ENCODE peak calls at places on chromosomes 16 and 17, in five cellular contexts. One of them, this sample, is unnamed. For H3K4me1, the result is how much of the 10 kb centered on the place peaks cover.

GRCh38 chr17:38705803-38706624 is 941 bp downstream of the MLLT6 start:
- DNase-seq in HCT116: no peak
- DNase-seq in H1: no peak
- DNase-seq in K562: no peak
- DNase-seq in HepG2: peak
- DNase-seq in this sample: no peak

GRCh38 chr16:76668207-76668725 is 391.1 kb downstream of the CNTNAP4 start:
- DNase-seq in HepG2: peak
- DNase-seq in K562: peak
- DNase-seq in H1: no peak
- DNase-seq in HCT116: no peak
- DNase-seq in this sample: no peak

GRCh38 chr16:23082161-23082788 is 67.0 kb downstream of the USP31 start:
- DNase-seq in HCT116: no peak
- DNase-seq in HepG2: peak
- DNase-seq in K562: no peak
- DNase-seq in H1: no peak
- DNase-seq in this sample: no peak

GRCh38 chr17:38459556-38459955 is 31.3 kb downstream of the ARHGAP23 start:
- DNase-seq in H1: no peak
- DNase-seq in K562: no peak
- DNase-seq in HepG2: no peak
- DNase-seq in HCT116: no peak
- DNase-seq in this sample: no peak

GRCh38 chr16:29926675-29927522 is 873 bp upstream of the KCTD13 start:
- DNase-seq in HepG2: peak
- DNase-seq in HCT116: no peak
- DNase-seq in K562: no peak
- DNase-seq in H1: no peak
- DNase-seq in this sample: no peak

GRCh38 chr17:57735707-57736106 is 9.4 kb downstream of the CCDC182 start:
- DNase-seq in H1: no peak
- DNase-seq in HepG2: peak
- DNase-seq in K562: no peak
- DNase-seq in HCT116: peak
- DNase-seq in this sample: no peak

GRCh38 chr17:43671075-43671692 is 9.5 kb upstream of the MEOX1 start:
- DNase-seq in K562: no peak
- DNase-seq in HCT116: no peak
- DNase-seq in H1: no peak
- DNase-seq in HepG2: no peak
- DNase-seq in this sample: peak

GRCh38 chr17:35879748-35880654 is at the start of gene CCL5:
- DNase-seq in H1: no peak
- DNase-seq in HepG2: no peak
- DNase-seq in K562: no peak
- DNase-seq in HCT116: no peak
- DNase-seq in this sample: peak

GRCh38 chr17:79990051-79990592 is 45.5 kb downstream of the TBC1D16 start:
- DNase-seq in HCT116: no peak
- DNase-seq in K562: no peak
- DNase-seq in H1: no peak
- DNase-seq in HepG2: peak
- DNase-seq in this sample: no peak

GRCh38 chr17:34762078-34762477 is 182.7 kb downstream of the TMEM132E start:
- DNase-seq in H1: no peak
- DNase-seq in K562: no peak
- DNase-seq in HepG2: no peak
- DNase-seq in HCT116: no peak
- DNase-seq in this sample: no peak
- TF ChIP-seq JUND in H1: no peak
- TF ChIP-seq JUND in K562: no peak
- TF ChIP-seq JUND in HepG2: no peak
- TF ChIP-seq JUND in HCT116: no peak
- TF ChIP-seq JUND in this sample: no peak

GRCh38 chr16:56551796-56552738 is 12.8 kb upstream of the MT4 start:
- DNase-seq in HCT116: no peak
- DNase-seq in HepG2: peak
- DNase-seq in K562: no peak
- DNase-seq in H1: no peak
- DNase-seq in this sample: no peak

GRCh38 chr16:56547949-56548567 is 16.8 kb upstream of the MT4 start:
- DNase-seq in HepG2: no peak
- DNase-seq in HCT116: no peak
- DNase-seq in H1: no peak
- DNase-seq in K562: no peak
- DNase-seq in this sample: no peak

GRCh38 chr16:56554441-56554840 is 10.4 kb upstream of the MT4 start:
- DNase-seq in HCT116: no peak
- DNase-seq in K562: no peak
- DNase-seq in HepG2: no peak
- DNase-seq in H1: no peak
- DNase-seq in this sample: no peak

GRCh38 chr16:56547120-56547948 is 17.5 kb upstream of the MT4 start:
- DNase-seq in HCT116: no peak
- DNase-seq in HepG2: no peak
- DNase-seq in K562: no peak
- DNase-seq in H1: peak
- DNase-seq in this sample: no peak

GRCh38 chr16:56549744-56550385 is 15.0 kb upstream of the MT4 start:
- DNase-seq in HCT116: no peak
- DNase-seq in K562: no peak
- DNase-seq in H1: no peak
- DNase-seq in HepG2: no peak
- DNase-seq in this sample: no peak
- TF ChIP-seq POLR2A in HCT116: no peak
- TF ChIP-seq POLR2A in K562: no peak
- TF ChIP-seq POLR2A in H1: no peak
- TF ChIP-seq POLR2A in HepG2: no peak
- TF ChIP-seq POLR2A in this sample: no peak

GRCh38 chr17:78355701-78356100 is 4.2 kb downstream of the SOCS3 start:
- DNase-seq in HCT116: no peak
- DNase-seq in H1: no peak
- DNase-seq in HepG2: no peak
- DNase-seq in K562: no peak
- DNase-seq in this sample: no peak

GRCh38 chr17:78358538-78359215 is 1.2 kb downstream of the SOCS3 start:
- DNase-seq in HCT116: no peak
- DNase-seq in K562: no peak
- DNase-seq in H1: no peak
- DNase-seq in HepG2: no peak
- DNase-seq in this sample: no peak

GRCh38 chr17:78357687-78358537 is 2.0 kb downstream of the SOCS3 start:
- DNase-seq in K562: no peak
- DNase-seq in HepG2: no peak
- DNase-seq in HCT116: no peak
- DNase-seq in H1: no peak
- DNase-seq in this sample: no peak

GRCh38 chr17:78356163-78356713 is 3.6 kb downstream of the SOCS3 start:
- DNase-seq in H1: peak
- DNase-seq in HCT116: no peak
- DNase-seq in K562: no peak
- DNase-seq in HepG2: no peak
- DNase-seq in this sample: peak

GRCh38 chr17:78357177-78357586 is 2.7 kb downstream of the SOCS3 start:
- DNase-seq in HCT116: no peak
- DNase-seq in H1: no peak
- DNase-seq in HepG2: no peak
- DNase-seq in K562: no peak
- DNase-seq in this sample: no peak
- H3K4me1 ChIP-seq in HCT116: half or more
- H3K4me1 ChIP-seq in H1: under half
- H3K4me1 ChIP-seq in HepG2: half or more
- H3K4me1 ChIP-seq in K562: under half
- H3K4me1 ChIP-seq in this sample: under half

DNA sequence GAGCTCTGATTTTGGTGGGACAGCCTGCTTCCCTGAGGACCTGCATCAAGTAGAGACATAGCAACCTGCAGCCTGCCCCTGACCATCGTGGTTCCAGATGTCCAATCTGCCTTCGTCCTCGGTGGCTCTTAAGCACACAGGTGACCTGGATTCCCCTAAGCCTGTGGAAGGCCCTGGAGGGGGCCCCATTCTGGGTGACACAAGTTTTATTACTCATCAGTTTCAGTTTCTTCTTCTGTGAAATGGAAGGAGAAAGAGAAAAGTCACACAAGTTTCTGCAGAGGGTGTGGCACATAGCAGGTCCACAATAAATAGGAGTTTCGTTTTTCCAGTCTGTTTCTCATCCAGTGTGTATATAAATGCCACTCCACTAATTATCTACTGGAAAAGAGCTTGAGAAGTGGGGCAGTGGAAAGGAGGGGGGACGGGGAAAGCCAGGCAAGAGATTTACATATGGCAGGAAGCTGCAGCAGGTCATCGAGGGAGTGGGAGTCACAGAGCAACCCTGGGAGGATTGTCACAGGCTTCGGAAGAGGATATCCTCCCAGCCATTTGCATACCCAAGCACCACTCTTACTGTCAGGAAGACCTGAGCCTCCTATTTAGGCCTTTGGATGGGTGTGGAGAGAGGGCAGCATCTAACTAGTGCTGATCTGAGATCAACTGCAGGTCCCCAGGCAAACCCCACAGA is 10.0 kb upstream of the NOS2 start:
- DNase-seq in H1: no peak
- DNase-seq in K562: no peak
- DNase-seq in HepG2: no peak
- DNase-seq in HCT116: no peak
- DNase-seq in this sample: peak
- TF ChIP-seq JUND in H1: no peak
- TF ChIP-seq JUND in K562: no peak
- TF ChIP-seq JUND in HepG2: no peak
- TF ChIP-seq JUND in HCT116: no peak
- TF ChIP-seq JUND in this sample: no peak

GRCh38 chr16:81143921-81144471 is 47.8 kb upstream of the GCSH start:
- DNase-seq in H1: no peak
- DNase-seq in HCT116: peak
- DNase-seq in HepG2: peak
- DNase-seq in K562: no peak
- DNase-seq in this sample: no peak
- TF ChIP-seq POLR2A in H1: no peak
- TF ChIP-seq POLR2A in HCT116: no peak
- TF ChIP-seq POLR2A in HepG2: no peak
- TF ChIP-seq POLR2A in K562: no peak
- TF ChIP-seq POLR2A in this sample: no peak

GRCh38 chr17:28405632-28406477 is at the start of gene SLC46A1:
- DNase-seq in HCT116: no peak
- DNase-seq in K562: peak
- DNase-seq in HepG2: peak
- DNase-seq in H1: no peak
- DNase-seq in this sample: no peak
- H3K4me1 ChIP-seq in HCT116: under half
- H3K4me1 ChIP-seq in K562: under half
- H3K4me1 ChIP-seq in HepG2: under half
- H3K4me1 ChIP-seq in H1: under half
- H3K4me1 ChIP-seq in this sample: under half

GRCh38 chr16:55613578-55614333 is 42.0 kb upstream of the SLC6A2 start:
- DNase-seq in K562: no peak
- DNase-seq in H1: no peak
- DNase-seq in HCT116: no peak
- DNase-seq in HepG2: no peak
- DNase-seq in this sample: no peak

DNA sequence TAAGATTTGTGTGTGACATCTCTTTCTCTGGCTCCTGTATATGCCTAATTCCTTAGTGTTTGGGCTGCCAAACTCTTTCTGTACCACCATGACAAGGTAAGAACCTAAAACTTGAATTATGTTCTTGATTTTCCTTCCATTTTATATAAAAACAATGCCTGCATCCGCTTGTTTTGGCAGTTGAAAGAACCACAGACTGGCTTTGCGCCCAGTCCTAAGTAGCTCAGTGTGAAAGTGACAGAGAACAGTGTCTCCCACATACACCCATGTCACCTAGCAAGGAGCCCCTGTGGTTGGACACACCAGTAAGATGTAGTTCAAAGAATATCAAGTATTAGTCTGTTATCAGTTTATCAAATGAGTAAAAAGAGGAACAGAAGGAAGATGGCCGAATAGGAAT is 40.7 kb upstream of the SLC6A2 start:
- DNase-seq in HepG2: no peak
- DNase-seq in HCT116: no peak
- DNase-seq in H1: no peak
- DNase-seq in K562: no peak
- DNase-seq in this sample: no peak
- TF ChIP-seq JUND in HepG2: no peak
- TF ChIP-seq JUND in HCT116: no peak
- TF ChIP-seq JUND in H1: no peak
- TF ChIP-seq JUND in K562: no peak
- TF ChIP-seq JUND in this sample: no peak

DNA sequence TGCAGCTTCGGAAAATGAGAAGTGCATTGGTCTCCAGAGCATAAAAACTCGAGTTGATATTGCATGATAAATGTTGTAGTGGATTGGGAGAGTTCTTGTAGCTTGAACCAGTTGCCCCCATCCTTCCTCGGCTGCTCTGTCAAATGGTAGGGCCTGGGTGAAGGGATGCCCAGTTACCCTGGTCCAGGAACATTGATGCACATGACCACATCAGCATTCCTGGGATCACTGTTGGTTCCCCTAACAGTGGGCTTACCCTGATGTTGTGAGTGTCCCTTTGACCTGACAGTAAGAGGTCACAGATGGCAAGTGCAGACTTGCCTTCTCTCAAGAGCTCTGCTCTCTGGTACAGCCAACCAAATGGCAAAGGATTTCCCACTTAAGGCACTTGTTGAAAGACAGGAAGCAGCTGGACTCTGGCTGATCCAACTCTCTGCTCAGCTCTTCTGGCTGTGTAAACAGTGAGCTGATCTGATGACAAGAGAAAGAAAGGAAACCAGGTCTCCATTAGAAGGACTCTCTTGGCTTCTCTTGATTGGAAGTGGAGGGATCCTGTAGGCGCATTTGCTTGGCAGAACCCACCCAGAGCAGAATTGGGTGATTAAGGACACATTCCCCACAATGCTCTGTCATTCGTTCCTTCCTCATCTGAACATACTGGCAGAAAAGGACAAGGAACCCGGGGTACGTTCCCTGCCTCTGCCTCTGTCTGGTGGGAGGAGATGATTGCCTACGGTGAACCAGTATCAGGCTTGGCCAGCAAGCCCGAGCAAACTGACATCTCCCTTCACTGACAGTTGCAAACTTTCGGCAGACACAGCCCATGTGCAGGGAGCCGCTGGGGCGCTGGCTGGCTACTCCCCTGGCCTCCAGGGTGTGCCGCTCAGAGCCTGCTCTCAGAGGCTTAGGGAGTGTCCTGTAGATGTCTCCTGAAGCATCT is 29.3 kb downstream of the LDHD start:
- DNase-seq in HepG2: peak
- DNase-seq in H1: no peak
- DNase-seq in HCT116: no peak
- DNase-seq in K562: peak
- DNase-seq in this sample: no peak
- TF ChIP-seq POLR2A in HepG2: no peak
- TF ChIP-seq POLR2A in H1: no peak
- TF ChIP-seq POLR2A in HCT116: no peak
- TF ChIP-seq POLR2A in K562: no peak
- TF ChIP-seq POLR2A in this sample: no peak

DNA sequence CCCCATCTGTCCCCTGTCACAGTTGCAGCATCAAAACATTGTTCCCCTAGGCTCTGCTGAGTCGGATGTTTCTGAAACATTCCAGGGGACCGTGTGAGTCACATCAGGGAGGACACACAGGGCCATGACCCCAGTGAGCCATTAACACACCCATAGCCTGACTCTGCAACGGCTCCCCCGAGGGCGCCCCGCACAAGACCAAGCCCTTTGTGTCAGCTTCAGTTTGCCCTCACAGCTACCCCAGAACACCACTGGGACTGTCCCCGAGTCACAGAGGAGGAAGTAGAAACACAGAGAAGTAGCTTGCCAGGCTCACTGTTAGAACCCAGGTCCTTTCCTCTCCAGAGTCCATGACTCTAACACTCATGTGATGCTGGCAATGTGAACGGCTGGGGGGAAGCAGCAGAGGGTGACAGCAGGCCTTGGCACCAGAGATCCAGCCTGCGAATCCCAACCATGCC is 63.2 kb upstream of the HSBP1 start:
- DNase-seq in H1: no peak
- DNase-seq in HCT116: no peak
- DNase-seq in HepG2: no peak
- DNase-seq in K562: no peak
- DNase-seq in this sample: no peak
- H3K4me1 ChIP-seq in H1: under half
- H3K4me1 ChIP-seq in HCT116: under half
- H3K4me1 ChIP-seq in HepG2: under half
- H3K4me1 ChIP-seq in K562: under half
- H3K4me1 ChIP-seq in this sample: under half